ENCODE peak calls at places on chromosome 6, in five cellular contexts. One of them, this sample, is unnamed.

GRCh38 chr6:113089056-113089455 is 741.9 kb downstream of the RFPL4B start:
- DNase-seq in neural crest cell: no peak
- DNase-seq in pancreas: no peak
- DNase-seq in Peyer's patch: no peak
- DNase-seq in uterus: no peak
- DNase-seq in this sample: no peak

GRCh38 chr6:9224539-9224938 is 789.2 kb upstream of the SLC35B3 start:
- DNase-seq in Peyer's patch: no peak
- DNase-seq in neural crest cell: no peak
- DNase-seq in uterus: no peak
- DNase-seq in pancreas: no peak
- DNase-seq in this sample: no peak

GRCh38 chr6:163790296-163790840 is 375.9 kb downstream of the QKI start:
- DNase-seq in Peyer's patch: no peak
- DNase-seq in pancreas: no peak
- DNase-seq in uterus: no peak
- DNase-seq in neural crest cell: no peak
- DNase-seq in this sample: no peak

GRCh38 chr6:158383542-158383941 is 71.3 kb downstream of the TULP4 start:
- DNase-seq in Peyer's patch: no peak
- DNase-seq in neural crest cell: no peak
- DNase-seq in uterus: no peak
- DNase-seq in pancreas: no peak
- DNase-seq in this sample: no peak

GRCh38 chr6:36759177-36759757 is 61.6 kb downstream of the RAB44 start:
- DNase-seq in uterus: peak; percentile 82
- DNase-seq in neural crest cell: peak; percentile 92
- DNase-seq in Peyer's patch: peak; percentile 89
- DNase-seq in pancreas: peak; percentile 84
- DNase-seq in this sample: peak; percentile 95

GRCh38 chr6:166412911-166413384 is 30.2 kb upstream of the MPC1 start:
- DNase-seq in Peyer's patch: no peak
- DNase-seq in uterus: no peak
- DNase-seq in pancreas: no peak
- DNase-seq in neural crest cell: no peak
- DNase-seq in this sample: no peak

GRCh38 chr6:37691904-37692806 is 5.5 kb downstream of the MDGA1 start:
- DNase-seq in neural crest cell: peak; percentile 90
- DNase-seq in pancreas: peak; percentile 78
- DNase-seq in Peyer's patch: peak; percentile 85
- DNase-seq in uterus: peak; percentile 75
- DNase-seq in this sample: peak; percentile 89

GRCh38 chr6:106540907-106541306 is 88.4 kb downstream of the RTN4IP1 start:
- DNase-seq in pancreas: no peak
- DNase-seq in neural crest cell: no peak
- DNase-seq in Peyer's patch: no peak
- DNase-seq in uterus: no peak
- DNase-seq in this sample: no peak

GRCh38 chr6:39040080-39040673 is 8.4 kb upstream of the GLP1R start:
- DNase-seq in neural crest cell: no peak
- DNase-seq in uterus: no peak
- DNase-seq in pancreas: no peak
- DNase-seq in Peyer's patch: no peak
- DNase-seq in this sample: no peak

GRCh38 chr6:15793288-15793687 is 130.5 kb upstream of the DTNBP1 start:
- DNase-seq in Peyer's patch: no peak
- DNase-seq in uterus: no peak
- DNase-seq in pancreas: no peak
- DNase-seq in neural crest cell: no peak
- DNase-seq in this sample: no peak

GRCh38 chr6:158991017-158991723 is 8.8 kb downstream of the RSPH3 start:
- DNase-seq in neural crest cell: no peak
- DNase-seq in pancreas: no peak
- DNase-seq in Peyer's patch: no peak
- DNase-seq in uterus: no peak
- DNase-seq in this sample: no peak

GRCh38 chr6:108464506-108465084 is 96.1 kb upstream of the FOXO3 start:
- DNase-seq in Peyer's patch: no peak
- DNase-seq in pancreas: no peak
- DNase-seq in neural crest cell: no peak
- DNase-seq in uterus: no peak
- DNase-seq in this sample: no peak

GRCh38 chr6:39361657-39362486 is 39.4 kb upstream of the KCNK16 start:
- DNase-seq in Peyer's patch: peak; percentile 71
- DNase-seq in uterus: peak; percentile 56
- DNase-seq in neural crest cell: peak; percentile 74
- DNase-seq in pancreas: peak; percentile 72
- DNase-seq in this sample: peak; percentile 40

GRCh38 chr6:38153076-38153475 is 333.5 kb downstream of the ZFAND3 start:
- DNase-seq in neural crest cell: no peak
- DNase-seq in uterus: no peak
- DNase-seq in pancreas: no peak
- DNase-seq in Peyer's patch: no peak
- DNase-seq in this sample: no peak

GRCh38 chr6:168163096-168163731 is 84.2 kb upstream of the FRMD1 start:
- DNase-seq in Peyer's patch: no peak
- DNase-seq in uterus: no peak
- DNase-seq in pancreas: peak; percentile 46
- DNase-seq in neural crest cell: no peak
- DNase-seq in this sample: no peak

GRCh38 chr6:142871910-142872331 is 73.1 kb downstream of the HIVEP2 start:
- DNase-seq in uterus: no peak
- DNase-seq in Peyer's patch: no peak
- DNase-seq in pancreas: peak; percentile 37
- DNase-seq in neural crest cell: no peak
- DNase-seq in this sample: no peak

GRCh38 chr6:159097256-159097655 is 52.5 kb upstream of the TAGAP start:
- DNase-seq in neural crest cell: no peak
- DNase-seq in Peyer's patch: no peak
- DNase-seq in pancreas: no peak
- DNase-seq in uterus: no peak
- DNase-seq in this sample: no peak

GRCh38 chr6:116229287-116229913 is 24.5 kb downstream of the TSPYL4 start:
- DNase-seq in pancreas: peak; percentile 51
- DNase-seq in neural crest cell: peak; percentile 48
- DNase-seq in uterus: peak; percentile 87
- DNase-seq in Peyer's patch: peak; percentile 53
- DNase-seq in this sample: no peak

GRCh38 chr6:40719671-40720374 is 132.7 kb upstream of the LRFN2 start:
- DNase-seq in Peyer's patch: no peak
- DNase-seq in uterus: no peak
- DNase-seq in pancreas: no peak
- DNase-seq in neural crest cell: no peak
- DNase-seq in this sample: no peak

GRCh38 chr6:107330190-107330589 is 129.2 kb downstream of the PDSS2 start:
- DNase-seq in pancreas: no peak
- DNase-seq in uterus: no peak
- DNase-seq in neural crest cell: no peak
- DNase-seq in Peyer's patch: no peak
- DNase-seq in this sample: no peak

GRCh38 chr6:106167105-106167814 is 81.1 kb downstream of the PRDM1 start:
- DNase-seq in uterus: no peak
- DNase-seq in Peyer's patch: no peak
- DNase-seq in pancreas: no peak
- DNase-seq in neural crest cell: no peak
- DNase-seq in this sample: no peak

GRCh38 chr6:154516276-154516675 is 5.8 kb upstream of the CNKSR3 start:
- DNase-seq in Peyer's patch: no peak
- DNase-seq in pancreas: no peak
- DNase-seq in uterus: no peak
- DNase-seq in neural crest cell: no peak
- DNase-seq in this sample: no peak

GRCh38 chr6:150672792-150673191 is 73.1 kb downstream of the PLEKHG1 start:
- DNase-seq in uterus: no peak
- DNase-seq in neural crest cell: no peak
- DNase-seq in Peyer's patch: no peak
- DNase-seq in pancreas: no peak
- DNase-seq in this sample: no peak

GRCh38 chr6:131043902-131044447 is 19.1 kb downstream of the EPB41L2 start:
- DNase-seq in Peyer's patch: no peak
- DNase-seq in neural crest cell: no peak
- DNase-seq in uterus: no peak
- DNase-seq in pancreas: no peak
- DNase-seq in this sample: no peak

GRCh38 chr6:33276864-33277662 is at the start of gene B3GALT4:
- DNase-seq in uterus: peak; percentile 76
- DNase-seq in neural crest cell: peak; percentile 65
- DNase-seq in pancreas: peak; percentile 66
- DNase-seq in Peyer's patch: peak; percentile 90
- DNase-seq in this sample: peak; percentile 51

GRCh38 chr6:129893513-129894098 is 32.5 kb upstream of the TMEM244 start:
- DNase-seq in neural crest cell: no peak
- DNase-seq in uterus: no peak
- DNase-seq in Peyer's patch: no peak
- DNase-seq in pancreas: no peak
- DNase-seq in this sample: no peak
- TF ChIP-seq CTCF in neural crest cell: peak; percentile 55
- TF ChIP-seq CTCF in uterus: no peak
- TF ChIP-seq CTCF in Peyer's patch: peak; percentile 41
- TF ChIP-seq CTCF in pancreas: peak; percentile 35
- TF ChIP-seq CTCF in this sample: peak; percentile 63

GRCh38 chr6:85641522-85641915 is 1.2 kb downstream of the SYNCRIP start:
- DNase-seq in pancreas: no peak
- DNase-seq in uterus: no peak
- DNase-seq in Peyer's patch: no peak
- DNase-seq in neural crest cell: no peak
- DNase-seq in this sample: no peak

GRCh38 chr6:85643530-85644373 is 1.1 kb upstream of the SYNCRIP start:
- DNase-seq in neural crest cell: peak; percentile 82
- DNase-seq in Peyer's patch: peak; percentile 95
- DNase-seq in uterus: peak; percentile 89
- DNase-seq in pancreas: peak; percentile 85
- DNase-seq in this sample: peak; percentile 70

GRCh38 chr6:85640806-85641205 is 1.9 kb downstream of the SYNCRIP start:
- DNase-seq in neural crest cell: no peak
- DNase-seq in Peyer's patch: no peak
- DNase-seq in uterus: no peak
- DNase-seq in pancreas: no peak
- DNase-seq in this sample: no peak

GRCh38 chr6:85642774-85643529 is at the start of gene SYNCRIP:
- DNase-seq in Peyer's patch: peak; percentile 98
- DNase-seq in uterus: peak; percentile 99
- DNase-seq in neural crest cell: peak; percentile 94
- DNase-seq in pancreas: peak; percentile 98
- DNase-seq in this sample: peak; percentile 98

DNA sequence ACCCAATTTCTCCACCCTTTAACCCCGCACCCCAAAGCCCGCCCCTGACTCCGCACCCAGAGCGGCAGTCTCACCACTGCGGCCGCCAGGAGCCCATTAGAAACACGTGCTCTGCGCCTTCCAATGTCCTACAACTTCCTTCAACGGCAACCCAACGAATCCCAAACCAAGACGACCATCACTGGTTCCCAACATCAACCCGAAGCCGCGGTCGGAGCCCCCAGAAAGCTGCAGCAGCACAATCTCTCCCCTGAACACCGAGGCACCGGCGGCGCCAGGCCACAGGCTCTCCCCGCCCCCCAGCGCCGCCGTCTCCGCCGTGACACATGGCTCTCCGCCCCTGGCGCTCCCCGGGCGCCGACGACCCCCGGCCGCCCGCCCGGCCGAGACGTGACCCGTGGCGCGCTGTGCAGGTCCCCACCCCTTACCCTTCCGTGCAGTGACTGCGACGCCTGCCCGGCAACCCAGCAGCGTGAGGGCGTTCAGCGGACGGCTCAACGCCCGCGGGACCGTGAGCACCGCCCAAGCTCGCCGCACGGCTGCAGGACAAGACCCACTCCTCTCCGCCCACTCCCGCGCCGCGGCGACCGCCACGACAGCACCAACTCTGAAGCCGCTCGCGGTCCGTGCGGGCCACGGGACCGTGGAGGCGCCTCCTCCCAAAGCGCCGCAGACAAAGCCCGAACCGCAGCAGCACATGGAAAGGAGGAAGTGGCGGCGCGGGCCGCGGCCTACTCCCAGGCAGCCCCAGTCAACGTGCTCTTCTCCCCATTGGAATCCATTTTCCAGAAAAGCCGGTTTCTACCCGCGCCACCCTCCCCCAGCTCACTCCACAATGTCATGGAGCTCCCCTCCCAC is 541 bp downstream of the SYNCRIP start:
- DNase-seq in pancreas: peak; percentile 65
- DNase-seq in neural crest cell: peak; percentile 9
- DNase-seq in Peyer's patch: peak; percentile 73
- DNase-seq in uterus: peak; percentile 56
- DNase-seq in this sample: peak; percentile 36
- TF ChIP-seq CTCF in pancreas: no peak
- TF ChIP-seq CTCF in neural crest cell: peak; percentile 21
- TF ChIP-seq CTCF in Peyer's patch: no peak
- TF ChIP-seq CTCF in uterus: no peak
- TF ChIP-seq CTCF in this sample: no peak

GRCh38 chr6:6701864-6702263 is 113.3 kb downstream of the LY86 start:
- DNase-seq in Peyer's patch: peak; percentile 76
- DNase-seq in pancreas: no peak
- DNase-seq in neural crest cell: no peak
- DNase-seq in uterus: no peak
- DNase-seq in this sample: no peak

GRCh38 chr6:6700421-6700820 is 111.9 kb downstream of the LY86 start:
- DNase-seq in Peyer's patch: no peak
- DNase-seq in neural crest cell: no peak
- DNase-seq in pancreas: no peak
- DNase-seq in uterus: no peak
- DNase-seq in this sample: no peak

GRCh38 chr6:6697620-6698019 is 109.1 kb downstream of the LY86 start:
- DNase-seq in uterus: no peak
- DNase-seq in Peyer's patch: no peak
- DNase-seq in pancreas: no peak
- DNase-seq in neural crest cell: no peak
- DNase-seq in this sample: no peak

GRCh38 chr6:6700871-6701270 is 112.4 kb downstream of the LY86 start:
- DNase-seq in pancreas: no peak
- DNase-seq in uterus: no peak
- DNase-seq in Peyer's patch: no peak
- DNase-seq in neural crest cell: no peak
- DNase-seq in this sample: no peak

DNA sequence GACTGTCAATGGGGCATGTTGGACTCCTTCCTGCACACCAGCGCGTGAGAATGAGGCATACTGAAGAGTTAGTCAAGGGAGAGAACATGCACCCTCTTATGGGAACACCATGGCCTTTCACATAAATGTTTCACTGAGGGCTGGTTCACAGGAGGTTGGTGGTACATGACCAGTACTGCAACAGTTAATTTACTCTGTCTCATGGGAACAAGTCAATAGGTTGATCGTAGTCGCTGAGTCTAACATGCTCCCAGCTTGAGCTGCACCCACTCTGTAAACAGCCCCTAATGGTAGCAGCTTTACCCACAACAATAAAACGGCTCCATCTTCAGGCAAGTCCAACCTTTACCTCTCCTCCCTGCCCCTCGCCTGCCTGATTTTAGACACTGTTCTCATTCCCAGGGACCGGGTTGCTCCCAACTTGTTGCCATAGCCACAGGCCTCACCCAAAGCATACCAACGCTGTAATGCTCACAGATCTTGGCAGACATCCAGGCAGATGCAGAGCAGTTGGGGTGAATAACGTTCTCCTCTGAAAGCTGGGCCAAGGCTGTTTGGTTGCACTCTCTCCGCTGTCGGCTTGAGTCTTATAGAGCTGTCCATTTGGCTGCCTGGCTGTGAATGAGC is 111.3 kb downstream of the LY86 start:
- DNase-seq in neural crest cell: no peak
- DNase-seq in pancreas: peak; percentile 74
- DNase-seq in Peyer's patch: peak; percentile 80
- DNase-seq in uterus: peak; percentile 74
- DNase-seq in this sample: peak; percentile 82
- TF ChIP-seq CTCF in neural crest cell: no peak
- TF ChIP-seq CTCF in pancreas: no peak
- TF ChIP-seq CTCF in Peyer's patch: no peak
- TF ChIP-seq CTCF in uterus: no peak
- TF ChIP-seq CTCF in this sample: no peak

GRCh38 chr6:153044295-153044694 is 41.8 kb upstream of the MTRF1L start:
- DNase-seq in pancreas: no peak
- DNase-seq in uterus: no peak
- DNase-seq in neural crest cell: no peak
- DNase-seq in Peyer's patch: no peak
- DNase-seq in this sample: no peak
- TF ChIP-seq CTCF in pancreas: no peak
- TF ChIP-seq CTCF in uterus: no peak
- TF ChIP-seq CTCF in neural crest cell: no peak
- TF ChIP-seq CTCF in Peyer's patch: no peak
- TF ChIP-seq CTCF in this sample: no peak